ENCODE peak calls at places on chromosomes 11 and 22, in four cellular contexts. G is LoVo, C is hypothalamus, I is activated gamma-delta T cell. P is an unnamed sample.

GRCh38 chr22:17922925-17923898 is 101.1 kb downstream of the MICAL3 start:
- DNase-seq in G (no peak), C (no peak), I (no peak), P (no peak)

GRCh38 chr22:46569848-46570695 is 32.7 kb upstream of the CELSR1 start:
- DNase-seq in G (no peak), C (no peak), I (no peak), P (no peak)

GRCh38 chr22:19848298-19849224 is 6.1 kb downstream of the GNB1L start:
- DNase-seq in G (peak), C (no peak), I (no peak), P (no peak)

GRCh38 chr22:27286711-27287110 is 514.8 kb downstream of the MN1 start:
- DNase-seq in G (no peak), C (no peak), I (no peak), P (no peak)

GRCh38 chr11:9916480-9916879 is 252.6 kb downstream of the SWAP70 start:
- DNase-seq in G (no peak), C (no peak), I (no peak), P (no peak)

GRCh38 chr22:28345304-28345703 is 334.3 kb downstream of the TTC28 start:
- DNase-seq in G (no peak), C (no peak), I (no peak), P (no peak)

GRCh38 chr11:47577460-47578041 is 1.2 kb downstream of the KBTBD4 start:
- DNase-seq in G (no peak), C (no peak), I (no peak), P (no peak)

GRCh38 chr11:1873048-1873812 is 18.5 kb downstream of the PRR33 start:
- DNase-seq in G (no peak), C (no peak), I (no peak), P (no peak)

GRCh38 chr22:42649261-42650056 is at the start of gene CYB5R3:
- DNase-seq in G (peak), C (peak), I (peak), P (peak)

GRCh38 chr11:134542401-134543143 is 130.5 kb upstream of the B3GAT1 start:
- DNase-seq in G (peak), C (no peak), I (no peak), P (no peak)

GRCh38 chr11:27139742-27140141 is 99.1 kb downstream of the BBOX1 start:
- DNase-seq in G (no peak), C (no peak), I (no peak), P (no peak)

GRCh38 chr11:113274708-113275582 is 39.4 kb upstream of the TTC12 start:
- DNase-seq in G (no peak), C (no peak), I (no peak), P (peak)

GRCh38 chr11:73762732-73763131 is 1.9 kb upstream of the RAB6A start:
- DNase-seq in G (no peak), C (no peak), I (no peak), P (no peak)

GRCh38 chr11:111469200-111469599 is 43.0 kb downstream of the BTG4 start:
- DNase-seq in G (no peak), C (no peak), I (no peak), P (peak)

GRCh38 chr11:95418916-95419315 is 187.9 kb upstream of the SESN3 start:
- DNase-seq in G (no peak), C (no peak), I (no peak), P (no peak)

GRCh38 chr11:79094601-79095000 is 346.2 kb downstream of the TENM4 start:
- DNase-seq in G (no peak), C (no peak), I (no peak), P (peak)

GRCh38 chr11:113481672-113482071 is 6.5 kb upstream of the DRD2 start:
- DNase-seq in G (no peak), C (no peak), I (no peak), P (peak)

GRCh38 chr11:57597461-57597892 is at the start of gene SERPING1:
- DNase-seq in G (no peak), C (peak), I (no peak), P (no peak)

GRCh38 chr11:123628936-123629683 is 25.3 kb downstream of the SCN3B start:
- DNase-seq in G (no peak), C (no peak), I (no peak), P (peak)

GRCh38 chr11:844693-845644 is 2.3 kb downstream of the TSPAN4 start:
- DNase-seq in G (peak), C (peak), I (no peak), P (peak)

GRCh38 chr11:9691865-9692264 is 28.0 kb downstream of the SWAP70 start:
- DNase-seq in G (peak), C (no peak), I (no peak), P (no peak)

GRCh38 chr11:129248618-129249017 is 56.5 kb upstream of the ARHGAP32 start:
- DNase-seq in G (no peak), C (no peak), I (no peak), P (no peak)

GRCh38 chr11:14148653-14149273 is 186.2 kb downstream of the SPON1 start:
- DNase-seq in G (peak), C (no peak), I (no peak), P (peak)

GRCh38 chr11:110123003-110123402 is 29.8 kb downstream of the ZC3H12C start:
- DNase-seq in G (no peak), C (no peak), I (no peak), P (no peak)

GRCh38 chr11:79237676-79238075 is 203.2 kb downstream of the TENM4 start:
- DNase-seq in G (no peak), C (no peak), I (no peak), P (no peak)

GRCh38 chr11:30984442-30984816 is 385.1 kb downstream of the DCDC1 start:
- DNase-seq in G (no peak), C (no peak), I (no peak), P (no peak)

GRCh38 chr11:131195801-131196517 is 174.5 kb upstream of the NTM start:
- DNase-seq in G (peak), C (no peak), I (no peak), P (no peak)

GRCh38 chr22:39242389-39242808 is 2.4 kb downstream of the PDGFB start:
- DNase-seq in G (no peak), C (no peak), I (no peak), P (no peak)

GRCh38 chr11:18853086-18853720 is 61.6 kb upstream of the PTPN5 start:
- DNase-seq in G (peak), C (no peak), I (no peak), P (peak)